ENCODE peak calls at places on chromosomes 2 and 18, in five cellular contexts. G is IMR-90, J is stomach, W is uterus, M is sigmoid colon. O is an unnamed sample.

GRCh38 chr2:215667544-215668243 is 231.8 kb upstream of the FN1 start:
- DNase-seq in W (no peak), J (no peak), G (no peak), M (no peak), O (no peak)

GRCh38 chr18:54269924-54270844 is 867 bp downstream of the POLI start:
- DNase-seq in M (peak), W (peak), G (peak), J (peak), O (peak)

GRCh38 chr18:36297419-36298112 is at the start of gene FHOD3:
- DNase-seq in W (peak), J (peak), G (peak), M (peak), O (peak)

GRCh38 chr2:56224316-56224715 is 40.5 kb downstream of the CCDC85A start:
- DNase-seq in W (no peak), G (no peak), J (no peak), M (no peak), O (no peak)

GRCh38 chr2:128309341-128310093 is 9.2 kb downstream of the HS6ST1 start:
- DNase-seq in J (peak), M (peak), W (peak), G (peak), O (peak)

GRCh38 chr2:164745012-164745797 is 96.4 kb downstream of the COBLL1 start:
- DNase-seq in G (peak), J (no peak), W (no peak), M (no peak), O (no peak)

GRCh38 chr2:173462908-173463840 is 108.5 kb downstream of the CDCA7 start:
- DNase-seq in J (no peak), W (no peak), M (no peak), G (no peak), O (no peak)

GRCh38 chr2:227033471-227034148 is 130.4 kb downstream of the COL4A4 start:
- DNase-seq in G (peak), W (no peak), J (peak), M (peak), O (peak)

GRCh38 chr2:240207661-240208060 is 67.2 kb upstream of the OTOS start:
- DNase-seq in J (no peak), M (peak), G (no peak), W (peak), O (no peak)

GRCh38 chr2:51597086-51597485 is 565.2 kb upstream of the NRXN1 start:
- DNase-seq in M (no peak), G (no peak), J (no peak), W (no peak), O (no peak)

GRCh38 chr2:46270384-46270783 is 26.8 kb upstream of the EPAS1 start:
- DNase-seq in M (no peak), W (no peak), G (peak), J (no peak), O (no peak)

GRCh38 chr18:48324651-48325050 is 84.5 kb downstream of the ZBTB7C start:
- DNase-seq in G (no peak), J (no peak), W (no peak), M (no peak), O (no peak)

GRCh38 chr2:234488913-234489451 is 7.9 kb downstream of the ARL4C start:
- DNase-seq in J (no peak), W (no peak), M (peak), G (no peak), O (no peak)

GRCh38 chr2:210225461-210225798 is 183 bp upstream of the ACADL start:
- DNase-seq in W (no peak), G (no peak), M (no peak), J (no peak), O (no peak)

GRCh38 chr2:197322729-197323720 is 12.4 kb upstream of the ANKRD44 start:
- DNase-seq in M (no peak), W (no peak), G (no peak), J (no peak), O (no peak)

DNA sequence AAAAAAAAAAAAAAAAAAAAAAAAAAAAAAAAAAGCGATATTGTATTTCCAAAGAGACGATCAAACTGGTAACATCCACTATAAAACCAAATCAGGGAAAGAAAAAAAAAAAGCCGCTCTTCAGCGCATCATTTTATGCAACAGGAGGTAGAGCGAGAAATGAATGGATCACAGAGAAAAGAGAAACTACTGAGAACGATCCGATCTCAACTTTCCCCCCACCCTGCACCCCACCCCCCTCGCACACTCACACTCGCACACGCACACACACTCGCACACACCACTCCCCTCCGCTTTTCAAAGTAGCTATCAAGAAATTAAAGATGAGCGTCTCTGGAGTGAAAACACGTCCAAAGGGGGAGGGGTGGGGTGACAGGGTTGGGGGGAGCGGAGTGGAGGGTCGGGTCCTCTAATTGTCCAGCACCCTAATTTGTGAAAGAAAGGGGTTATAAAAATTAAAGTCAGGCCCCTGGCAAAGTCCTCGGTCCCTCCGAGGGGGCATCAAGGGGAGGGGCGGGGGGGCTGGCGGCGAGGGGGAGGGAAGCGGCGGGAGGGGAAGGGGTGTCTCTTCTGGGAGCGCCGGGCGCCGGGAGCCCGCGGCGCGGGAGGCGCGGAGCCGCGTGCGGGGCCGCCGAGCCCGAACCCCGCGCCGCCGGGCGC is 521 bp downstream of the TCF4 start:
- DNase-seq in J (no peak), M (no peak), W (peak), G (peak), O (peak)
- H3K27ac ChIP-seq in J (peak), M (peak), W (peak), G (peak), O (peak)

GRCh38 chr2:112140899-112141622 is 2.9 kb downstream of the FBLN7 start:
- DNase-seq in M (no peak), J (no peak), G (no peak), W (no peak), O (no peak)

GRCh38 chr2:112140413-112140802 is 2.2 kb downstream of the FBLN7 start:
- DNase-seq in J (no peak), M (no peak), W (no peak), G (no peak), O (no peak)

GRCh38 chr2:112136081-112136480 is 2.1 kb upstream of the FBLN7 start:
- DNase-seq in W (no peak), G (no peak), J (no peak), M (no peak), O (no peak)

GRCh38 chr2:112138143-112139032 is at the start of gene FBLN7:
- DNase-seq in J (no peak), W (no peak), M (no peak), G (no peak), O (peak)

DNA sequence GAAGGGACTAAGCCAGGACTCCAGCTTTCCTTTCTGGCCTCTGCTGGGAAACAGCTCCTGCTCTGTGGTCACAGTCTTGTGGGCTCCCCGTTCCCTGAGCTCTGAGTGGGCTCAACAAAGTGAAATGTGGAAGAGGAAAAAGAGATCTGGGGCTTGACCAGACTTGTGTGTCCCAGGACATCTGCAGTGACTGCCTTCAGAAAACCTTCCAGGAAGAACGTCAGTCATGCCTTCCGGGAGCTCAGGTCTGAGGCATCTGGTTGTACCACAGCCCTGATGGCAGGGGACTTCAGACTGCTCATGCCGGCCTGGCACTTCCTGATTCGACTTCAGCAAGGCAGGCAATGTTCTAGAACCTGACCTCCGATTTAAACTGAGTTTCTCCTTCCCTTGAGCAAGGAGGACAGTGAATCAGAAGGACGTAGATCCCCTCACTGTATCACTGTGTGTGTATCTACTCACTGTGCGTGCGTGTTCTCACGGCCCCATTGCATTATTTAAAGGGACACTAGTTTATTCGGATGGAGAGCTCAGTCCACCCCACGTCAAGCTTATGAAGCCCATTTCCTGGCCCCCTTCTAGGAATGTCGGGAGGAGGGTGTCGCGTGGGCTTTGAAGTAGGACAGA is 556 bp upstream of the FBLN7 start:
- DNase-seq in W (no peak), G (peak), J (no peak), M (no peak), O (no peak)
- TF ChIP-seq POLR2A in W (no peak), G (no peak), J (no peak), M (no peak), O (no peak)

DNA sequence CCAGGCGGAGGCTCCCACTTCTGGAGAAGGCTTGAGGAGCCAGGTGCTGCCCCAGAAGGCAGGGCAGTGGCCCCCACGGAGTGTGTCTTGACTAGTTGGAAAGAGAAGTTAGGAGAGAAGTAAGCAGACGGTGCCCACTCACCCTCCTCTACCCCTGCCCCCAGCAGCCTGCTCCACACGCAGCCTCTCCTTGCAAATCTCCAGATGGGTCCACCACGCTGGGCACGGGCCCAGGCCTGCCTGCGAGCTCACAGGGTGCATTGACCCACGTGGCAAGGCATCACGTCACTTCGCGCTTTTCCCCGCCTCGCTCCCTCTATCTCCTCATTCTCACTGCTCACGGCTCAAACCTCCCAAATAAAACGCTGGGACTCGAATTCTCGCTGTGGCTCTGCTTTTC is 71.8 kb upstream of the RAB12 start:
- DNase-seq in J (no peak), W (no peak), G (no peak), M (no peak), O (no peak)
- H3K27ac ChIP-seq in J (no peak), W (no peak), G (no peak), M (no peak), O (no peak)

GRCh38 chr2:70181363-70181956 is 9.4 kb downstream of the C2orf42 start:
- DNase-seq in W (no peak), M (no peak), J (peak), G (no peak), O (no peak)
- TF ChIP-seq POLR2A in W (no peak), M (no peak), J (no peak), G (no peak), O (no peak)

GRCh38 chr2:85547089-85547858 is 8.3 kb downstream of the MAT2A start:
- DNase-seq in J (no peak), W (no peak), G (no peak), M (no peak), O (no peak)
- H3K27ac ChIP-seq in J (no peak), W (no peak), G (peak), M (no peak), O (no peak)

GRCh38 chr2:218395826-218396687 is 3.6 kb upstream of the CTDSP1 start:
- DNase-seq in W (peak), M (peak), G (peak), J (peak), O (peak)
- TF ChIP-seq POLR2A in W (peak), M (peak), G (no peak), J (no peak), O (peak)

GRCh38 chr2:195569255-195569654 is 87.8 kb upstream of the SLC39A10 start:
- DNase-seq in J (no peak), G (no peak), W (no peak), M (no peak), O (no peak)
- H3K27ac ChIP-seq in J (no peak), G (no peak), W (no peak), M (no peak), O (no peak)

GRCh38 chr2:25566694-25567093 is 106.7 kb downstream of the DTNB start:
- DNase-seq in M (no peak), W (no peak), G (peak), J (no peak), O (no peak)
- TF ChIP-seq POLR2A in M (no peak), W (no peak), G (no peak), J (no peak), O (no peak)

DNA sequence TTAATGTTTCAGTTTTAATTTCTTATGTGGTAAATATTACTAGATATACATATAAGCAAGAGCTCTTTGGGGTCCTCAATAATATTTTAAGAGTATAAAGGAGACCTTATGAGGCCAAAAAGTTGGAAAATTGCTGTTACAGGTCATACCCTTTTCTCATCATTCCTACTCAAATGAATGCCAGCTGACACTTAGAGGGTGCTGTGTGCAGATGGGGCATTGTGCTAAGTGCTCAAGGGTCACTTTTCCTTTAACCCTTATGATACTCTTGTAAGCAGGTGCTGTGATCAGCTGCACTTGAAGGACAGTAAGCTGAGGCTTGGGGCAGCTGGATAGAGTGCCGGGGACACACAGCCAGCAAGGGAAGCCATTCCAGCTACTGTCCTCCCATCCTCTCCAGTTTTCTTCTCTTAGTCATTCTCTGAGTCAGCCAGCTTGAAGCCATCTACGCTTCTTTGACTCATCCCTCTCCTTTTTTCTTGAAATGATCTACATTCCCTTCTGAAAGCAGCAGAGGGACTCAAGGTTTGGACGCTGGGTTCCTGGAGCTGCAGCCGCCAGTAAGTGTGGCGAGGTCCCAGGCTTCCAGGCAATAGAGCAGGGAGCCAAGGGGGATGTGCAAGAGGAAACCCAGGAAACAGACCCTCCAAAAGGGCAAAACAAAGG is 42.0 kb upstream of the CREB1 start:
- DNase-seq in G (peak), W (no peak), M (no peak), J (no peak), O (no peak)
- H3K27ac ChIP-seq in G (peak), W (no peak), M (no peak), J (no peak), O (no peak)

GRCh38 chr18:2981212-2981728 is 31.7 kb downstream of the LPIN2 start:
- DNase-seq in M (no peak), G (peak), J (no peak), W (no peak), O (no peak)

GRCh38 chr18:2979027-2979570 is 33.8 kb downstream of the LPIN2 start:
- DNase-seq in G (peak), M (no peak), J (no peak), W (no peak), O (no peak)

GRCh38 chr18:2978626-2979025 is 34.3 kb downstream of the LPIN2 start:
- DNase-seq in J (no peak), G (peak), M (no peak), W (no peak), O (no peak)

GRCh38 chr18:2979871-2980606 is 32.9 kb downstream of the LPIN2 start:
- DNase-seq in G (no peak), W (no peak), M (no peak), J (no peak), O (peak)

DNA sequence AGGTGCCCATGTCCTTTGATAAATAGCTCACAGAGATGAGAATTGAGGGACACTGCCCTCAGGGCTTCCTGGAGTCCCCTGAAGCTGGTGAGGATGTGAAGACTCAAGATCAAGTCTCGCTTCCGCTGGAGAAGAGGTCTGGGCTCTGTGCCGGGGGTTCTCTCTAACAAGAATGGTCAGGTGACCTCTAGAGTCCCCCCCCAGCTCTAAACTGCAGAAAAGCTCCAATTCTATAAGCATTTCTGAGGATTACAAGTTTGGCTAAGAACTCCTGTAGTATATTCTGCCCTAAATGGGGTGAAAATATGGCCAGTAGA is 32.4 kb downstream of the LPIN2 start:
- DNase-seq in W (no peak), G (no peak), J (no peak), M (no peak), O (no peak)
- TF ChIP-seq POLR2A in W (no peak), G (no peak), J (no peak), M (no peak), O (peak)